ENCODE peak calls at places on chromosomes 12 and 14, in seven cellular contexts. B, X, K, O, Z, P and G are unnamed samples.

GRCh38 chr14:90697577-90698206 is 118.5 kb downstream of the TTC7B start:
- DNase-seq in B (peak), X (peak), K (peak), O (peak), Z (peak), P (peak), G (peak)

GRCh38 chr12:120161852-120162251 is 32.7 kb downstream of the GCN1 start:
- DNase-seq in B (no peak), X (no peak), K (no peak), O (no peak), Z (no peak), P (no peak), G (no peak)

GRCh38 chr14:57863471-57863870 is 2.4 kb downstream of the SLC35F4 start:
- DNase-seq in B (no peak), X (no peak), K (no peak), O (no peak), Z (no peak), P (no peak), G (no peak)

GRCh38 chr12:104357431-104357952 is 54.0 kb downstream of the EID3 start:
- DNase-seq in B (no peak), X (no peak), K (peak), O (no peak), Z (no peak), P (no peak), G (no peak)

GRCh38 chr14:99191663-99192621 is 80.1 kb downstream of the BCL11B start:
- DNase-seq in B (peak), X (peak), K (peak), O (peak), Z (peak), P (no peak), G (peak)

GRCh38 chr12:117273091-117273490 is 82.8 kb upstream of the FBXO21 start:
- DNase-seq in B (no peak), X (no peak), K (no peak), O (no peak), Z (no peak), P (no peak), G (no peak)

GRCh38 chr12:119807380-119807779 is 69.7 kb downstream of the CIT start:
- DNase-seq in B (no peak), X (no peak), K (no peak), O (no peak), Z (no peak), P (no peak), G (no peak)

GRCh38 chr12:25585021-25585523 is 32.0 kb upstream of the LMNTD1 start:
- DNase-seq in B (no peak), X (peak), K (peak), O (peak), Z (peak), P (no peak), G (no peak)

GRCh38 chr12:131095826-131096680 is 142.3 kb downstream of the ADGRD1 start:
- DNase-seq in B (no peak), X (no peak), K (no peak), O (no peak), Z (no peak), P (no peak), G (peak)

GRCh38 chr14:90281766-90282165 is 25.4 kb downstream of the PSMC1 start:
- DNase-seq in B (no peak), X (no peak), K (peak), O (no peak), Z (no peak), P (no peak), G (no peak)

GRCh38 chr14:105767315-105767714 is 240.9 kb downstream of the TMEM121 start:
- DNase-seq in B (no peak), X (no peak), K (no peak), O (no peak), Z (no peak), P (no peak), G (no peak)

GRCh38 chr12:102883204-102883799 is 33.7 kb downstream of the PAH start:
- DNase-seq in B (peak), X (peak), K (peak), O (no peak), Z (peak), P (peak), G (no peak)

GRCh38 chr12:82108615-82109014 is 249.6 kb downstream of the CCDC59 start:
- DNase-seq in B (no peak), X (no peak), K (no peak), O (no peak), Z (no peak), P (no peak), G (no peak)

GRCh38 chr12:11016937-11017336 is 5.5 kb downstream of the TAS2R19 start:
- DNase-seq in B (no peak), X (no peak), K (no peak), O (no peak), Z (no peak), P (no peak), G (no peak)

GRCh38 chr12:62928632-62929031 is 6.3 kb downstream of the PPM1H start:
- DNase-seq in B (peak), X (no peak), K (no peak), O (no peak), Z (no peak), P (no peak), G (no peak)

GRCh38 chr12:6295187-6295811 is 15.2 kb upstream of the PLEKHG6 start:
- DNase-seq in B (peak), X (peak), K (peak), O (no peak), Z (no peak), P (no peak), G (peak)

GRCh38 chr12:74535536-74535935 is 2.1 kb upstream of the ATXN7L3B start:
- DNase-seq in B (no peak), X (no peak), K (no peak), O (no peak), Z (no peak), P (no peak), G (no peak)

DNA sequence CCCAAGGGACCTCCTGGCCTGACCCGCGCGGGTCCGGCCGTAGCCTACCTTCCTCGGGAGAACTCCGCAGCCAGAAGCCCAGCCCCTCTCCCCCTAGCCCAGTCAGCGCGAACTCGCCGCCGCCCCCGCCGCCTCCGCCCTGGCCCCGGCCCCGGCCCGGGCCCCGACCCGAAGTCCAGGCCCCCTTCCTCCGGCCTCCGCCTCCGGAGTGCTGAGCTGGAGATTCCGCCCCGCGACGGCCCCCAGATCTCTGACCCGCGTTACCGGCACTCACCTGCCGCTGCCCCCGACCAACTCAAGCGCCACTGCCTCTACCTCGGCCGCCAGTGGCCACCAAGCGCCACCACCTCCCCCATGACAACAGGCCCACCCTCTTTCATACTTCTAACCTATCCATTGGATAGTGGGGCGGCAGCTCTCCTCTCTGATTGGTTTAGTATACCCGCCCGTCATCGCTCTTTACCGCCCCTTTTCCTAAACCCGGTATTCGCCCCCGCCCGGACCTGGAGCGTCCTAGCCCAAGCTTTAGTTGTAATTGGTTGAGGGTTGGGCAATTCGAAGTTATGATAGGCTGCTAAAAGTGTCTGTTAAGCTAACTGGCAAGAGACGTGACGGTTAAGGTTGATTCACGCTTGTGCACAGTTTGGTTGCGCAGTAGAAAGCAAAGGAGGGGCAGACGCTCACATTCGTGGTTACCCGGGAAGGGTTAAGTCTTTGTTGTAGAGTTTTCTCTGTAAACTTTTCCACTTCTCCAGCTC is at the start of gene NUMB:
- DNase-seq in B (peak), X (peak), K (peak), O (peak), Z (peak), P (peak), G (peak)
- TF ChIP-seq CTCF in B (no peak), X (no peak), K (no peak), O (no peak), Z (no peak), P (no peak), G (no peak)

GRCh38 chr12:52380271-52380694 is 5.2 kb downstream of the KRT84 start:
- DNase-seq in B (peak), X (peak), K (peak), O (no peak), Z (no peak), P (no peak), G (no peak)
- TF ChIP-seq CTCF in B (no peak), X (peak), K (peak), O (no peak), Z (no peak), P (peak), G (no peak)

DNA sequence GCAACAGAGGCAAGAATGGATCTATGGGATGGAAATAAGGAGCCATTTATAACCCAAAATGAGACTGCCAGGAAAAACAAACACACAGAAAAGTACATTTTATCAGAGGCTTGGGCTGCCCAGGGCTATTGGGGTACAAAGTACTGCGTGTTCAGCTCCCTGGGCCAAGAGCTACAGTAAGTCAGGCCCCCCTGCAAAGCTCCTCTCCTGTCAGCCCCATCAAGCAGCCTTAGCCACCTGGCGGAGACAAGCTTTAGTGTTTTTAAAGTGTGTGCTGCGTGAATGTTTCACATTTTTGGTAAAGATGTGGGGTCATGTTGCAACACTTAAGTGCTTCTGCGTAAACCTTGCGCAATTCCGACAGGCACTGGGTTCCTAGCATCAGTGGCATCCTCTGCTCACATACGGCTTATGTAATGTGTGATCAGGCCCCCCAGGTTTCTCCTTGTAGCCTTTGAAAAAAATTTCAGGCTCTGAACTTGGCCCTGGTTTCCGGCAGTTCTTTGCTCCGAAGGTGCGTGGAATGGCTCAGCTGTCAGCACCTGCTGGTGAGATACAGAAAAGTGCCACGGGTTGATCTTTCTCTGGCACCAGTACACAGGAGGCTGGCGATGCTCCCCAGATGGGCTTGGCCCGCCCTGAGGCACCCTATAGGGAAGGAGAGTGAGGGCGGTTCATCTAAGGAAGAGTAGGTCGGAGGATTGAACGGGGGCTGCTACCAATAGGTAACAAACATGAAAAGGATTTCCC is 198.7 kb upstream of the EEA1 start:
- DNase-seq in B (no peak), X (peak), K (peak), O (peak), Z (peak), P (no peak), G (peak)
- TF ChIP-seq CTCF in B (no peak), X (peak), K (peak), O (no peak), Z (no peak), P (no peak), G (peak)

GRCh38 chr12:121888478-121889266 is at the start of gene PSMD9:
- DNase-seq in B (peak), X (peak), K (peak), O (peak), Z (peak), P (peak), G (peak)
- TF ChIP-seq CTCF in B (peak), X (peak), K (peak), O (no peak), Z (peak), P (peak), G (peak)